ENCODE peak calls at places on chromosomes 13 and 19, in seven cellular contexts. D is non-pigmented ciliary epithelial cell; J is central memory CD8-positive, alpha-beta T cell; B is ACHN; W is iPS-NIHi11; Y is CD4-positive, alpha-beta T cell; A is activated gamma-delta T cell treated with Interleukin-2 at 50 U/mL for 16 hours. S is an unnamed sample.

GRCh38 chr19:54427586-54427985 is 12.3 kb downstream of the TTYH1 start:
- DNase-seq in J (no peak), Y (no peak), B (no peak), D (no peak), A (no peak), W (no peak), S (no peak)

GRCh38 chr19:1131718-1132552 is 28.1 kb downstream of the GPX4 start:
- DNase-seq in Y (peak), A (peak), W (peak), J (peak), D (peak), B (peak), S (peak)

GRCh38 chr19:1015061-1015781 is 5.7 kb downstream of the TMEM259 start:
- DNase-seq in Y (no peak), J (no peak), B (no peak), W (no peak), A (no peak), D (no peak), S (no peak)

GRCh38 chr19:41945135-41945766 is 13.9 kb downstream of the RABAC1 start:
- DNase-seq in J (peak), A (peak), Y (peak), B (no peak), D (no peak), W (no peak), S (peak)

GRCh38 chr19:1533510-1534150 is 9.8 kb downstream of the PLK5 start:
- DNase-seq in A (no peak), D (no peak), J (no peak), W (no peak), B (no peak), Y (no peak), S (no peak)

GRCh38 chr13:94967183-94968039 is 255.1 kb upstream of the SOX21 start:
- DNase-seq in Y (no peak), A (no peak), J (no peak), D (no peak), B (no peak), W (peak), S (no peak)

GRCh38 chr13:47000166-47000565 is 103.3 kb upstream of the HTR2A start:
- DNase-seq in B (no peak), D (no peak), W (no peak), J (no peak), A (no peak), Y (no peak), S (no peak)

GRCh38 chr13:105090244-105090643 is 1445.2 kb downstream of the EFNB2 start:
- DNase-seq in Y (no peak), A (no peak), J (no peak), B (no peak), D (no peak), W (no peak), S (no peak)

GRCh38 chr19:16527334-16527935 is 14.8 kb downstream of the CHERP start:
- DNase-seq in A (no peak), D (no peak), B (no peak), W (no peak), Y (no peak), J (no peak), S (no peak)